ENCODE peak calls at places on chromosomes 16 and 17, in seven cellular contexts. Y, B, K, C, O, Z and L are unnamed samples.

GRCh38 chr16:53893731-53894435 is 189.9 kb downstream of the FTO start:
- DNase-seq in Z (peak; percentile 50), Y (no peak), O (peak; percentile 55), B (no peak), K (no peak), C (peak; percentile 71), L (no peak)

GRCh38 chr17:42405963-42406495 is 17.0 kb downstream of the CAVIN1 start:
- DNase-seq in C (no peak), Z (peak; percentile 68), O (peak; percentile 86), Y (peak; percentile 89), K (peak; percentile 84), B (peak; percentile 83), L (no peak)

GRCh38 chr17:72363336-72363620 is 242.5 kb downstream of the SOX9 start:
- DNase-seq in K (no peak), Z (no peak), Y (no peak), C (no peak), O (no peak), B (no peak), L (no peak)

GRCh38 chr16:57577691-57578224 is 35.3 kb downstream of the ADGRG5 start:
- DNase-seq in Z (no peak), B (no peak), C (no peak), Y (peak; percentile 65), O (no peak), K (no peak), L (no peak)

GRCh38 chr17:62629556-62630364 is 2.3 kb downstream of the MRC2 start:
- DNase-seq in O (peak; percentile 23), Z (no peak), B (no peak), C (no peak), K (no peak), Y (no peak), L (no peak)

GRCh38 chr17:77256710-77257109 is 115.9 kb downstream of the SEC14L1 start:
- DNase-seq in B (no peak), C (no peak), O (no peak), Z (no peak), Y (no peak), K (no peak), L (no peak)

GRCh38 chr17:11899494-11899893 is 97.8 kb downstream of the ZNF18 start:
- DNase-seq in Z (no peak), Y (no peak), O (peak; percentile 2), B (no peak), K (peak; percentile 64), C (no peak), L (no peak)

GRCh38 chr17:31492880-31493655 is 101.6 kb downstream of the RAB11FIP4 start:
- DNase-seq in K (no peak), C (no peak), Y (peak; percentile 81), O (no peak), Z (no peak), B (no peak), L (no peak)

GRCh38 chr17:44794699-44795413 is 35.2 kb downstream of the GJC1 start:
- DNase-seq in C (peak; percentile 90), Z (peak; percentile 61), O (peak; percentile 64), Y (no peak), K (no peak), B (no peak), L (peak; percentile 87)

GRCh38 chr16:66455970-66456369 is 28.9 kb downstream of the BEAN1 start:
- DNase-seq in K (no peak), O (no peak), Z (no peak), C (no peak), Y (no peak), B (no peak), L (no peak)

GRCh38 chr16:85245307-85246172 is 133.3 kb upstream of the CIBAR2 start:
- DNase-seq in O (peak; percentile 80), Z (peak; percentile 79), Y (peak; percentile 57), B (no peak), K (peak; percentile 66), C (peak; percentile 28), L (peak; percentile 66)

GRCh38 chr16:57070424-57070823 is 22.0 kb upstream of the CPNE2 start:
- DNase-seq in Z (no peak), K (no peak), O (no peak), C (no peak), B (no peak), Y (no peak), L (no peak)

GRCh38 chr17:57921342-57921741 is 33.9 kb downstream of the CUEDC1 start:
- DNase-seq in C (no peak), Z (no peak), K (no peak), O (peak; percentile 72), B (no peak), Y (no peak), L (no peak)

GRCh38 chr17:8041249-8041928 is 2.5 kb downstream of the ALOX15B start:
- DNase-seq in C (peak; percentile 72), K (peak; percentile 54), O (peak; percentile 96), Z (peak; percentile 68), Y (peak; percentile 22), B (no peak), L (peak; percentile 49)

GRCh38 chr17:54404259-54404658 is 496.4 kb upstream of the TOM1L1 start:
- DNase-seq in B (no peak), Y (no peak), Z (no peak), O (no peak), K (no peak), C (peak; percentile 29), L (no peak)